ENCODE peak calls at places on chromosomes 3 and 15, in six cellular contexts. B is tibial nerve; N is stimulated activated CD4-positive, alpha-beta T cell treated with anti-CD3 and anti-CD28 coated beads, Interleukin-15, amount 100 ng/mL, for 1 hour; H is caudate nucleus; L is sciatic nerve; M is foreskin fibroblast. R is an unnamed sample.

GRCh38 chr3:128902426-128902825 is 23.0 kb downstream of the ACAD9 start:
- DNase-seq in B (no peak), N (no peak), H (no peak), L (peak; percentile 51), M (no peak), R (no peak)

GRCh38 chr3:42099020-42099765 is 8.0 kb downstream of the TRAK1 start:
- DNase-seq in B (no peak), N (no peak), H (no peak), L (no peak), M (no peak), R (peak; percentile 44)

GRCh38 chr15:59406446-59406845 is 31.5 kb upstream of the FAM81A start:
- DNase-seq in B (no peak), N (no peak), H (no peak), L (no peak), M (no peak), R (no peak)

GRCh38 chr15:25424073-25424472 is 14.8 kb downstream of the UBE3A start:
- DNase-seq in B (no peak), N (no peak), H (no peak), L (no peak), M (no peak), R (no peak)

GRCh38 chr15:71008250-71008870 is 106.9 kb upstream of the THSD4 start:
- DNase-seq in B (no peak), N (no peak), H (no peak), L (no peak), M (no peak), R (no peak)

GRCh38 chr3:88189361-88189810 is 39.6 kb downstream of the C3orf38 start:
- DNase-seq in B (no peak), N (no peak), H (no peak), L (no peak), M (no peak), R (no peak)

GRCh38 chr3:174202146-174202545 is 657.0 kb upstream of the NAALADL2 start:
- DNase-seq in B (no peak), N (no peak), H (no peak), L (no peak), M (no peak), R (no peak)

GRCh38 chr3:44492496-44492895 is 15.0 kb upstream of the ZNF445 start:
- DNase-seq in B (no peak), N (no peak), H (no peak), L (no peak), M (no peak), R (no peak)

GRCh38 chr15:78312956-78313355 is 13.5 kb upstream of the SKIC8 start:
- DNase-seq in B (no peak), N (no peak), H (no peak), L (no peak), M (no peak), R (no peak)

GRCh38 chr3:168459229-168459784 is 363.6 kb upstream of the GOLIM4 start:
- DNase-seq in B (no peak), N (no peak), H (no peak), L (no peak), M (peak; percentile 8), R (peak; percentile 36)

GRCh38 chr3:71062920-71063767 is 520.4 kb downstream of the FOXP1 start:
- DNase-seq in B (no peak), N (no peak), H (no peak), L (no peak), M (no peak), R (peak; percentile 72)

GRCh38 chr15:69576035-69576526 is 123.5 kb downstream of the RPLP1 start:
- DNase-seq in B (no peak), N (peak; percentile 60), H (peak; percentile 11), L (peak; percentile 77), M (no peak), R (no peak)

GRCh38 chr3:195249057-195249770 is 21.7 kb downstream of the XXYLT1 start:
- DNase-seq in B (no peak), N (no peak), H (no peak), L (no peak), M (no peak), R (no peak)

GRCh38 chr15:40059821-40060220 is 20.8 kb upstream of the SRP14 start:
- DNase-seq in B (no peak), N (no peak), H (no peak), L (no peak), M (no peak), R (no peak)

GRCh38 chr3:138188013-138188352 is 882 bp downstream of the ARMC8 start:
- DNase-seq in B (no peak), N (peak; percentile 3), H (no peak), L (no peak), M (peak; percentile 73), R (peak; percentile 67)

GRCh38 chr3:98188553-98188952 is 22.1 kb downstream of the OR5H15 start:
- DNase-seq in B (no peak), N (no peak), H (no peak), L (no peak), M (no peak), R (no peak)

GRCh38 chr15:37743826-37744225 is 190.6 kb upstream of the TMCO5A start:
- DNase-seq in B (no peak), N (no peak), H (no peak), L (no peak), M (no peak), R (no peak)

GRCh38 chr3:114221165-114221880 is 16.1 kb downstream of the ZNF80 start:
- DNase-seq in B (no peak), N (no peak), H (no peak), L (no peak), M (no peak), R (peak; percentile 17)

GRCh38 chr3:195060531-195061385 is 210.2 kb downstream of the XXYLT1 start:
- DNase-seq in B (no peak), N (no peak), H (no peak), L (no peak), M (no peak), R (no peak)

GRCh38 chr15:74631087-74631385 is 15.4 kb downstream of the CLK3 start:
- DNase-seq in B (no peak), N (no peak), H (no peak), L (no peak), M (no peak), R (no peak)

GRCh38 chr15:97747342-97747741 is 213.2 kb upstream of the ARRDC4 start:
- DNase-seq in B (no peak), N (no peak), H (no peak), L (no peak), M (no peak), R (no peak)

GRCh38 chr15:63539517-63539916 is 35.1 kb downstream of the USP3 start:
- DNase-seq in B (no peak), N (no peak), H (no peak), L (peak; percentile 68), M (no peak), R (no peak)

GRCh38 chr3:57112206-57112605 is 51.7 kb downstream of the SPATA12 start:
- DNase-seq in B (no peak), N (no peak), H (no peak), L (no peak), M (no peak), R (no peak)

GRCh38 chr3:150545419-150546225 is 674 bp downstream of the SERP1 start:
- DNase-seq in B (peak; percentile 21), N (peak; percentile 18), H (no peak), L (peak; percentile 80), M (no peak), R (no peak)

GRCh38 chr15:96073908-96074307 is 256.6 kb upstream of the NR2F2 start:
- DNase-seq in B (no peak), N (no peak), H (no peak), L (no peak), M (no peak), R (no peak)

GRCh38 chr3:13767030-13767429 is 112.8 kb downstream of the WNT7A start:
- DNase-seq in B (no peak), N (no peak), H (no peak), L (no peak), M (no peak), R (no peak)

GRCh38 chr3:132615911-132616310 is 18.8 kb downstream of the ACKR4 start:
- DNase-seq in B (no peak), N (no peak), H (no peak), L (no peak), M (no peak), R (no peak)

GRCh38 chr15:68143785-68144184 is 61.3 kb downstream of the CALML4 start:
- DNase-seq in B (no peak), N (no peak), H (no peak), L (no peak), M (no peak), R (no peak)

GRCh38 chr3:10286596-10287295 is 6.0 kb downstream of the GHRL start:
- DNase-seq in B (no peak), N (no peak), H (no peak), L (peak; percentile 33), M (peak; percentile 44), R (peak; percentile 83)

GRCh38 chr3:143140550-143140949 is 21.0 kb downstream of the CHST2 start:
- DNase-seq in B (no peak), N (no peak), H (no peak), L (no peak), M (no peak), R (no peak)

R was measured in astrocyte of the spinal cord.